ENCODE peak calls at places on chromosomes 2 and 18, in five cellular contexts. M, N, C, O and D are unnamed samples.

GRCh38 chr2:201523506-201523905 is 72.0 kb downstream of the STRADB start:
- DNase-seq in M (no peak), N (peak; percentile 24), C (no peak), O (no peak), D (no peak)

GRCh38 chr2:27209621-27210401 is 2.0 kb upstream of the ATRAID start:
- DNase-seq in M (peak; percentile 62), N (no peak), C (no peak), O (no peak), D (no peak)

GRCh38 chr2:236576053-236576452 is 6.4 kb downstream of the ACKR3 start:
- DNase-seq in M (no peak), N (no peak), C (no peak), O (no peak), D (no peak)

GRCh38 chr2:134718095-134718955 is 475 bp downstream of the TMEM163 start:
- DNase-seq in M (no peak), N (peak; percentile 7), C (peak; percentile 24), O (peak; percentile 62), D (peak; percentile 55)

GRCh38 chr2:113240150-113240914 is 38.4 kb downstream of the PAX8 start:
- DNase-seq in M (peak; percentile 98), N (peak; percentile 94), C (no peak), O (peak; percentile 81), D (no peak)

GRCh38 chr2:160229591-160229990 is 29.5 kb upstream of the ITGB6 start:
- DNase-seq in M (peak; percentile 43), N (peak; percentile 60), C (no peak), O (no peak), D (no peak)

GRCh38 chr2:20507166-20507692 is 60.4 kb downstream of the RHOB start:
- DNase-seq in M (peak; percentile 35), N (no peak), C (no peak), O (no peak), D (no peak)

GRCh38 chr2:43276962-43277383 is 50.6 kb upstream of the ZFP36L2 start:
- DNase-seq in M (no peak), N (peak; percentile 36), C (no peak), O (peak; percentile 69), D (no peak)

GRCh38 chr2:159138642-159139182 is 147.8 kb downstream of the WDSUB1 start:
- DNase-seq in M (no peak), N (no peak), C (no peak), O (no peak), D (no peak)

GRCh38 chr2:98588880-98589425 is 19.4 kb downstream of the COA5 start:
- DNase-seq in M (no peak), N (no peak), C (no peak), O (no peak), D (no peak)

GRCh38 chr18:61001138-61001537 is 332.1 kb upstream of the CDH20 start:
- DNase-seq in M (peak; percentile 37), N (no peak), C (no peak), O (no peak), D (no peak)

GRCh38 chr2:57698935-57699449 is 347.6 kb upstream of the VRK2 start:
- DNase-seq in M (no peak), N (no peak), C (no peak), O (no peak), D (no peak)

GRCh38 chr2:229273384-229274338 is 2.6 kb upstream of the PID1 start:
- DNase-seq in M (peak; percentile 89), N (peak; percentile 88), C (peak; percentile 18), O (peak; percentile 64), D (peak; percentile 55)

GRCh38 chr2:198852248-198852647 is 605.5 kb downstream of the SATB2 start:
- DNase-seq in M (no peak), N (no peak), C (no peak), O (no peak), D (no peak)

GRCh38 chr18:37402735-37403099 is 162.9 kb downstream of the CELF4 start:
- DNase-seq in M (no peak), N (no peak), C (no peak), O (no peak), D (no peak)

GRCh38 chr2:37623971-37624897 is 47.2 kb downstream of the CDC42EP3 start:
- DNase-seq in M (peak; percentile 52), N (peak; percentile 25), C (no peak), O (no peak), D (no peak)

GRCh38 chr18:33440384-33441043 is at the start of gene CCDC178:
- DNase-seq in M (peak; percentile 36), N (peak; percentile 38), C (peak; percentile 64), O (no peak), D (peak; percentile 82)

GRCh38 chr2:234451852-234452625 is 44.8 kb downstream of the ARL4C start:
- DNase-seq in M (peak; percentile 93), N (peak; percentile 88), C (no peak), O (no peak), D (no peak)

GRCh38 chr2:77013457-77013856 is 508.7 kb downstream of the LRRTM4 start:
- DNase-seq in M (no peak), N (no peak), C (no peak), O (no peak), D (no peak)

DNA sequence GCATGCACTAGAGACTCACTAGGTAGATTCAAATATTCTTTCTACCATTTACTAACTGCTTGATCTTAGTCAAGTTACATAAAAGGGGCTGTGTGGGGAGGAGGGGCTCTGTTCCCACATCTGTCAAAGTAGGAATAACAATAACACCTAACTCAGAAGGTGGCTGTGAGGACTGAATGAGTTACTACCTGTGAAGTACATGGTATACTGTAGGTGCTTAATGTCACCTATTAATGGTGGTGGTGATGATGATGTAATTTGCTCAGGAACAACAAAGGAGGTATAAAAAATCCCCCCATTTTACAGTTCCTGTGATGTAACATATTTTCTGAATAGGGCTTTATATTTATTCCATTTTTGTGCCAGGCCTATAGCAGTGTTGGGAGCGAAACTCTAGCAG is 40.7 kb downstream of the STAT1 start:
- DNase-seq in M (no peak), N (no peak), C (no peak), O (no peak), D (no peak)
- TF ChIP-seq CTCF in M (no peak), N (no peak), C (no peak), O (no peak), D (no peak)

DNA sequence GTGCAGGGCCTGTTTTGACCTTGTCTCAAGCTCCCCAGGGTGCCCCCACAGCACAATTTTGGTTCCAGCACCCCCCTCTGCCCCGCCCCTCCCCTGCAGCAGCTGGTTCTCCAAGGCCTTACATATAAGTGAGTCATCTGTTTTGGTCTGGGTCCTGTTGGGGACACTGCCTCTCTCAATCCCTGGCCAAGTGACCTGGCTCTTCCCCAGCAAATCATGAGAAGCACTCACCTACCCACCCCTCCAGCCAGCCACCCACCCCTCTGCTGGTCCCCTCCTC is 90.5 kb downstream of the INHBB start:
- DNase-seq in M (no peak), N (no peak), C (no peak), O (no peak), D (no peak)
- TF ChIP-seq CTCF in M (no peak), N (no peak), C (no peak), O (no peak), D (no peak)

GRCh38 chr2:95719473-95720060 is 127.8 kb downstream of the TRIM43 start:
- DNase-seq in M (no peak), N (no peak), C (no peak), O (peak; percentile 74), D (no peak)
- TF ChIP-seq CTCF in M (no peak), N (no peak), C (no peak), O (no peak), D (no peak)

GRCh38 chr2:227939271-227940027 is 68.0 kb downstream of the DAW1 start:
- DNase-seq in M (peak; percentile 56), N (peak; percentile 72), C (no peak), O (no peak), D (peak; percentile 43)
- TF ChIP-seq CTCF in M (peak; percentile 66), N (peak; percentile 62), C (peak; percentile 66), O (peak; percentile 33), D (peak; percentile 55)

DNA sequence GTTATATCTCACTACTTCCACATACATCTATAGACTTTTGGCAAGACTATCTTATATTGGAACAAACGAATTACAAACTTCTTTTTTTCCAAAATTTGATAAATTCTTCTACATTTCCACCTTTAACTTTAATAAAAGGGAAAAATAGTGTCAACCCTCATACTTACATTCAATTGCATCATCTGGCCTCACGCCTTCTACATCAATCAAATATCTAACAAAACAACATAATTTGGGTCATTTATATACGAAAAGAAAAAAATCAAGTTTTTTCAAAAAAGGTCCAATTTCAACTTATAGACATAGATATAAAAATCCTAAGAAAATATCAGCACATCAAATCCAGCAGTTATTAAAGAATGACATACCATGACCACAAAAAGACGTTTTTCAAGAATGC is 12.9 kb downstream of the DUSP11 start:
- DNase-seq in M (no peak), N (no peak), C (no peak), O (no peak), D (no peak)
- TF ChIP-seq CTCF in M (no peak), N (no peak), C (no peak), O (no peak), D (no peak)